ENCODE peak calls at places on chromosomes 7 and 10, in four cellular contexts. One of them, this sample, is unnamed.

GRCh38 chr7:70312336-70312735 is 714.1 kb downstream of the AUTS2 start:
- DNase-seq in thoracic aorta: no peak
- DNase-seq in CD4-positive, alpha-beta T cell: no peak
- DNase-seq in HFFc6: no peak
- DNase-seq in this sample: no peak

GRCh38 chr10:83919187-83919586 is 220.1 kb upstream of the GHITM start:
- DNase-seq in HFFc6: no peak
- DNase-seq in thoracic aorta: no peak
- DNase-seq in CD4-positive, alpha-beta T cell: no peak
- DNase-seq in this sample: no peak

GRCh38 chr7:30707391-30708351 is 25.4 kb upstream of the CRHR2 start:
- DNase-seq in CD4-positive, alpha-beta T cell: no peak
- DNase-seq in HFFc6: no peak
- DNase-seq in thoracic aorta: no peak
- DNase-seq in this sample: no peak

GRCh38 chr7:100875356-100875751 is 451 bp downstream of the SRRT start:
- DNase-seq in HFFc6: no peak
- DNase-seq in thoracic aorta: no peak
- DNase-seq in CD4-positive, alpha-beta T cell: no peak
- DNase-seq in this sample: peak

GRCh38 chr10:62116896-62117295 is 151.7 kb downstream of the RTKN2 start:
- DNase-seq in CD4-positive, alpha-beta T cell: no peak
- DNase-seq in thoracic aorta: no peak
- DNase-seq in HFFc6: no peak
- DNase-seq in this sample: no peak

GRCh38 chr7:516606-517456 is 2.8 kb downstream of the PDGFA start:
- DNase-seq in thoracic aorta: no peak
- DNase-seq in CD4-positive, alpha-beta T cell: no peak
- DNase-seq in HFFc6: peak
- DNase-seq in this sample: peak

GRCh38 chr10:124345521-124345920 is 73.2 kb downstream of the OAT start:
- DNase-seq in thoracic aorta: no peak
- DNase-seq in CD4-positive, alpha-beta T cell: no peak
- DNase-seq in HFFc6: no peak
- DNase-seq in this sample: no peak

GRCh38 chr7:6640246-6640721 is 3.2 kb downstream of the ZNF316 start:
- DNase-seq in HFFc6: no peak
- DNase-seq in thoracic aorta: no peak
- DNase-seq in CD4-positive, alpha-beta T cell: no peak
- DNase-seq in this sample: peak

GRCh38 chr10:24518981-24519597 is 204.6 kb downstream of the ARHGAP21 start:
- DNase-seq in thoracic aorta: no peak
- DNase-seq in HFFc6: peak
- DNase-seq in CD4-positive, alpha-beta T cell: no peak
- DNase-seq in this sample: peak

GRCh38 chr10:43680035-43680434 is 31.4 kb upstream of the ZNF32 start:
- DNase-seq in CD4-positive, alpha-beta T cell: no peak
- DNase-seq in HFFc6: no peak
- DNase-seq in thoracic aorta: no peak
- DNase-seq in this sample: no peak

GRCh38 chr7:84194484-84195260 is at the start of gene SEMA3A:
- DNase-seq in CD4-positive, alpha-beta T cell: no peak
- DNase-seq in thoracic aorta: no peak
- DNase-seq in HFFc6: peak
- DNase-seq in this sample: peak

GRCh38 chr10:7260412-7260900 is 150.4 kb downstream of the SFMBT2 start:
- DNase-seq in CD4-positive, alpha-beta T cell: no peak
- DNase-seq in thoracic aorta: peak
- DNase-seq in HFFc6: peak
- DNase-seq in this sample: peak

GRCh38 chr10:119562097-119562496 is 19.6 kb upstream of the RGS10 start:
- DNase-seq in HFFc6: no peak
- DNase-seq in thoracic aorta: no peak
- DNase-seq in CD4-positive, alpha-beta T cell: no peak
- DNase-seq in this sample: no peak

GRCh38 chr10:17731331-17731730 is 20.7 kb upstream of the TMEM236 start:
- DNase-seq in thoracic aorta: no peak
- DNase-seq in HFFc6: no peak
- DNase-seq in CD4-positive, alpha-beta T cell: no peak
- DNase-seq in this sample: no peak

GRCh38 chr7:100516135-100516812 is 22.7 kb upstream of the AGFG2 start:
- DNase-seq in CD4-positive, alpha-beta T cell: peak
- DNase-seq in thoracic aorta: no peak
- DNase-seq in HFFc6: peak
- DNase-seq in this sample: peak

GRCh38 chr7:34162676-34163075 is 257.3 kb downstream of the BMPER start:
- DNase-seq in HFFc6: no peak
- DNase-seq in thoracic aorta: no peak
- DNase-seq in CD4-positive, alpha-beta T cell: no peak
- DNase-seq in this sample: no peak

GRCh38 chr10:62044569-62044968 is 143.1 kb downstream of the ARID5B start:
- DNase-seq in CD4-positive, alpha-beta T cell: no peak
- DNase-seq in HFFc6: no peak
- DNase-seq in thoracic aorta: no peak
- DNase-seq in this sample: no peak

GRCh38 chr10:10677479-10677878 is 340.2 kb upstream of the CELF2 start:
- DNase-seq in CD4-positive, alpha-beta T cell: no peak
- DNase-seq in thoracic aorta: no peak
- DNase-seq in HFFc6: no peak
- DNase-seq in this sample: peak

GRCh38 chr7:139708541-139708940 is 69.3 kb downstream of the HIPK2 start:
- DNase-seq in thoracic aorta: no peak
- DNase-seq in CD4-positive, alpha-beta T cell: no peak
- DNase-seq in HFFc6: no peak
- DNase-seq in this sample: no peak

GRCh38 chr10:8705415-8705814 is 650.9 kb downstream of the GATA3 start:
- DNase-seq in HFFc6: no peak
- DNase-seq in thoracic aorta: no peak
- DNase-seq in CD4-positive, alpha-beta T cell: no peak
- DNase-seq in this sample: no peak

GRCh38 chr7:1716263-1717094 is 46.4 kb downstream of the ELFN1 start:
- DNase-seq in HFFc6: no peak
- DNase-seq in thoracic aorta: no peak
- DNase-seq in CD4-positive, alpha-beta T cell: no peak
- DNase-seq in this sample: peak

GRCh38 chr7:75721426-75721825 is 17.3 kb downstream of the HIP1 start:
- DNase-seq in CD4-positive, alpha-beta T cell: no peak
- DNase-seq in HFFc6: no peak
- DNase-seq in thoracic aorta: no peak
- DNase-seq in this sample: no peak

GRCh38 chr7:121286742-121287699 is 41.8 kb upstream of the WNT16 start:
- DNase-seq in HFFc6: peak
- DNase-seq in CD4-positive, alpha-beta T cell: no peak
- DNase-seq in thoracic aorta: no peak
- DNase-seq in this sample: no peak

GRCh38 chr7:19442016-19442785 is 266.6 kb downstream of the POLR1F start:
- DNase-seq in thoracic aorta: no peak
- DNase-seq in CD4-positive, alpha-beta T cell: no peak
- DNase-seq in HFFc6: peak
- DNase-seq in this sample: no peak

GRCh38 chr7:138127996-138128395 is 51.7 kb downstream of the AKR1D1 start:
- DNase-seq in HFFc6: no peak
- DNase-seq in thoracic aorta: no peak
- DNase-seq in CD4-positive, alpha-beta T cell: no peak
- DNase-seq in this sample: no peak

GRCh38 chr7:465710-466400 is 53.8 kb downstream of the PDGFA start:
- DNase-seq in HFFc6: no peak
- DNase-seq in thoracic aorta: no peak
- DNase-seq in CD4-positive, alpha-beta T cell: no peak
- DNase-seq in this sample: peak

GRCh38 chr7:116180302-116180701 is 30.0 kb upstream of the TES start:
- DNase-seq in CD4-positive, alpha-beta T cell: no peak
- DNase-seq in thoracic aorta: no peak
- DNase-seq in HFFc6: peak
- DNase-seq in this sample: peak

GRCh38 chr7:47188653-47189315 is 393.1 kb downstream of the TNS3 start:
- DNase-seq in HFFc6: no peak
- DNase-seq in CD4-positive, alpha-beta T cell: no peak
- DNase-seq in thoracic aorta: no peak
- DNase-seq in this sample: no peak

GRCh38 chr7:149414745-149415390 is 46.0 kb downstream of the ZNF777 start:
- DNase-seq in thoracic aorta: no peak
- DNase-seq in CD4-positive, alpha-beta T cell: peak
- DNase-seq in HFFc6: no peak
- DNase-seq in this sample: peak

GRCh38 chr7:157234271-157234670 is 95.5 kb downstream of the UBE3C start:
- DNase-seq in CD4-positive, alpha-beta T cell: no peak
- DNase-seq in HFFc6: no peak
- DNase-seq in thoracic aorta: no peak
- DNase-seq in this sample: no peak

GRCh38 chr7:157224627-157225026 is 85.9 kb downstream of the UBE3C start:
- DNase-seq in thoracic aorta: no peak
- DNase-seq in CD4-positive, alpha-beta T cell: no peak
- DNase-seq in HFFc6: no peak
- DNase-seq in this sample: no peak

GRCh38 chr7:157233677-157234076 is 95.0 kb downstream of the UBE3C start:
- DNase-seq in CD4-positive, alpha-beta T cell: no peak
- DNase-seq in HFFc6: peak
- DNase-seq in thoracic aorta: no peak
- DNase-seq in this sample: no peak

DNA sequence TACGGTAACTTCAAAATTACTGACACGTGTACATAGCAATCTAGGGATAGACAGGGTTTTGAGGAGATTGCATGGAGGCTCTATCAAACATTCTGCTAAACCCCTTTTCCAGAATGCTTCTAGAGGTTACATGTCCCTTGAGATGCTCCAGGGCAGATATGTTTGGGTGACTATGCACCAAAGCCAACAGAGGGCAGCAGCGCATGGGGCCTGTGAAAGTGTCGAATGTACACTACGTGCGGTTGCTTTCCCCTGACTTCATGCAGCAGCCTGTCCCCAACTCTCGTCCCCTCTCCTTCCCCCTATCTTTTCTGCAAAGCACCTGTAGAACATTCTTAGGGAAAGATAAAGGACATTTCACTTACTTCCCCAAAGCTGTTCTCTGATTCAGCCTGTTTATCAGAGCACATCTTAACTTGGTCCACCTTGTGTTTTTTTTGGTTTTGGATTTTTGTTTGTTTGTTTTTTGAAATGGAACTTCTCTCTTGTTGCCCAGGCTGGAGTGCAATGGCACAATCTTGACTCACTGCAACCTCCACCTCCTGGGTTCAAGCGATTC is 90.2 kb downstream of the UBE3C start:
- DNase-seq in CD4-positive, alpha-beta T cell: peak
- DNase-seq in thoracic aorta: no peak
- DNase-seq in HFFc6: peak
- DNase-seq in this sample: peak
- TF ChIP-seq CTCF in CD4-positive, alpha-beta T cell: peak
- TF ChIP-seq CTCF in thoracic aorta: peak
- TF ChIP-seq CTCF in HFFc6: peak
- TF ChIP-seq CTCF in this sample: no peak

GRCh38 chr7:3592438-3593134 is 291.5 kb downstream of the SDK1 start:
- DNase-seq in CD4-positive, alpha-beta T cell: no peak
- DNase-seq in HFFc6: no peak
- DNase-seq in thoracic aorta: no peak
- DNase-seq in this sample: no peak
- TF ChIP-seq CTCF in CD4-positive, alpha-beta T cell: no peak
- TF ChIP-seq CTCF in HFFc6: no peak
- TF ChIP-seq CTCF in thoracic aorta: no peak
- TF ChIP-seq CTCF in this sample: no peak

GRCh38 chr10:1368772-1369171 is 312.6 kb downstream of the WDR37 start:
- DNase-seq in thoracic aorta: no peak
- DNase-seq in HFFc6: no peak
- DNase-seq in CD4-positive, alpha-beta T cell: peak
- DNase-seq in this sample: peak
- TF ChIP-seq CTCF in thoracic aorta: peak
- TF ChIP-seq CTCF in HFFc6: peak
- TF ChIP-seq CTCF in CD4-positive, alpha-beta T cell: no peak
- TF ChIP-seq CTCF in this sample: peak

DNA sequence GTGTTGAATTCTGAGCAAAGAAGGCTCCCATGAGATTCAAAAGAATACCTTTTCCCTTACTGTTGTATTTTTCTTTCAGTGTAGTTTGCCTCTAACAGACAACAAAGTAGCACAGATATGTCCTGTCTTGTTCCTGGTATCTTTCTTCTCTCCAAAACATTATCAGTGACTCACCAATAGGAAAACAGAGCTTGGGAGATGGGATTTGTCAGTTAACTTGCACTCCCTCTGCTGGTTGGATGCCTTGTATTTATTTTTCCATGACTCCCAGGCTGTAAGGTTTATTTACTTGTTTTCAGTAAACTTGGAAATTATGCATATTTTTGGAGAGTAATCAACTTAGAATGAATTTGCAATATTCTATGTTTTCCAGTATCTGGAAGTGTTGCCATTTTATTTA is 129.7 kb downstream of the SAMD9 start:
- DNase-seq in HFFc6: peak
- DNase-seq in CD4-positive, alpha-beta T cell: no peak
- DNase-seq in thoracic aorta: no peak
- DNase-seq in this sample: no peak
- TF ChIP-seq CTCF in HFFc6: peak
- TF ChIP-seq CTCF in CD4-positive, alpha-beta T cell: no peak
- TF ChIP-seq CTCF in thoracic aorta: no peak
- TF ChIP-seq CTCF in this sample: no peak

DNA sequence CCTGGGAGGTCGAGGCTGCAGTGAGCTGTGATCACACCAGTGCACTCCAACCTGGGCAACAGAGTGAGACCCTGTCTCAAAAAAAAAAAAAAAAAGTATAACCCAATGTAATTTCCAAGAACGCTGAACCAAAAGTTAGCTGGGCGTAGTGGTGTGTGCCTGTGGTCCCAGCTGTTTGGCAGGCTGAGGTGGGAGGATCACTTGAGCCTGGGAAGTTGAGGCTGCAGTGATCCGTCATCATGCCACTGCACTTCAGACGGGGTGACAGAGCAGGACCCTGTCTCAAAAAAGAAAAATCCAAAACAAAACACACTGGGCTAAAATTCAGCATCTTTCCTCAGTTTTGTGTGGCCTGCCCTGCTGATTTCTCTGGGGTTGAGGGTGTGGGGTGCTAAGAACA is 21.1 kb downstream of the HNRNPA2B1 start:
- DNase-seq in CD4-positive, alpha-beta T cell: no peak
- DNase-seq in HFFc6: no peak
- DNase-seq in thoracic aorta: no peak
- DNase-seq in this sample: no peak
- TF ChIP-seq CTCF in CD4-positive, alpha-beta T cell: no peak
- TF ChIP-seq CTCF in HFFc6: no peak
- TF ChIP-seq CTCF in thoracic aorta: no peak
- TF ChIP-seq CTCF in this sample: no peak

GRCh38 chr7:74115326-74115725 is 31.7 kb downstream of the LIMK1 start:
- DNase-seq in HFFc6: no peak
- DNase-seq in CD4-positive, alpha-beta T cell: no peak
- DNase-seq in thoracic aorta: no peak
- DNase-seq in this sample: no peak
- TF ChIP-seq CTCF in HFFc6: peak
- TF ChIP-seq CTCF in CD4-positive, alpha-beta T cell: no peak
- TF ChIP-seq CTCF in thoracic aorta: no peak
- TF ChIP-seq CTCF in this sample: no peak

This sample was measured in activated CD8-positive, alpha-beta T cell treated with anti-CD3 and anti-CD28 coated beads for 36 hours.